ENCODE peak calls at places on chromosomes 3 and 15, in seven cellular contexts. W is dorsolateral prefrontal cortex, H is transverse colon, N is AG04450, G is cardiac muscle cell, A is small intestine, V is uterus. Q is an unnamed sample.

GRCh38 chr15:49877871-49878511 is 241.0 kb downstream of the ATP8B4 start:
- DNase-seq in W (no peak), H (no peak), N (no peak), G (no peak), A (no peak), V (peak; percentile 68), Q (no peak)

GRCh38 chr3:113084777-113085176 is 94.0 kb downstream of the GTPBP8 start:
- DNase-seq in W (no peak), H (peak; percentile 48), N (peak; percentile 82), G (no peak), A (no peak), V (peak; percentile 80), Q (no peak)

GRCh38 chr3:24604215-24604614 is 109.6 kb upstream of the THRB start:
- DNase-seq in W (no peak), H (no peak), N (no peak), G (no peak), A (no peak), V (no peak), Q (no peak)

GRCh38 chr3:5005367-5005766 is 26.1 kb downstream of the BHLHE40 start:
- DNase-seq in W (no peak), H (no peak), N (no peak), G (no peak), A (no peak), V (no peak), Q (no peak)

GRCh38 chr3:139830817-139831216 is 104.2 kb upstream of the CLSTN2 start:
- DNase-seq in W (peak; percentile 33), H (no peak), N (no peak), G (peak; percentile 64), A (no peak), V (peak; percentile 37), Q (no peak)

GRCh38 chr3:40618158-40618557 is 93.4 kb downstream of the ZNF621 start:
- DNase-seq in W (no peak), H (no peak), N (no peak), G (no peak), A (no peak), V (no peak), Q (no peak)

GRCh38 chr3:110731148-110731547 is 340.5 kb upstream of the NECTIN3 start:
- DNase-seq in W (no peak), H (no peak), N (no peak), G (no peak), A (no peak), V (no peak), Q (no peak)

GRCh38 chr15:29568840-29569532 is 253.3 kb downstream of the TJP1 start:
- DNase-seq in W (peak; percentile 14), H (peak; percentile 66), N (no peak), G (peak; percentile 64), A (peak; percentile 83), V (no peak), Q (no peak)

GRCh38 chr15:92018535-92019239 is 165.2 kb downstream of the SLCO3A1 start:
- DNase-seq in W (no peak), H (no peak), N (no peak), G (no peak), A (peak; percentile 16), V (no peak), Q (no peak)

GRCh38 chr3:46982581-46982980 is 3.1 kb downstream of the NBEAL2 start:
- DNase-seq in W (no peak), H (no peak), N (no peak), G (no peak), A (no peak), V (no peak), Q (no peak)

GRCh38 chr3:160400048-160400630 is 689 bp downstream of the SMC4 start:
- DNase-seq in W (peak; percentile 11), H (peak; percentile 48), N (no peak), G (peak; percentile 61), A (peak; percentile 50), V (peak; percentile 31), Q (peak; percentile 79)

GRCh38 chr3:94076055-94076454 is 13.2 kb downstream of the NSUN3 start:
- DNase-seq in W (no peak), H (no peak), N (peak; percentile 10), G (no peak), A (no peak), V (no peak), Q (no peak)

GRCh38 chr3:68504185-68504584 is 428.2 kb downstream of the TAFA4 start:
- DNase-seq in W (no peak), H (no peak), N (no peak), G (peak; percentile 39), A (no peak), V (no peak), Q (no peak)

GRCh38 chr3:113953677-113954076 is 5.9 kb downstream of the ZDHHC23 start:
- DNase-seq in W (no peak), H (no peak), N (no peak), G (no peak), A (no peak), V (no peak), Q (no peak)

GRCh38 chr3:161177996-161178395 is 43.1 kb upstream of the NMD3 start:
- DNase-seq in W (no peak), H (no peak), N (no peak), G (no peak), A (no peak), V (no peak), Q (no peak)

GRCh38 chr3:175879417-175879816 is 1020.3 kb downstream of the NAALADL2 start:
- DNase-seq in W (no peak), H (no peak), N (no peak), G (peak; percentile 11), A (no peak), V (no peak), Q (no peak)

GRCh38 chr15:75834011-75834410 is 9.2 kb upstream of the UBE2Q2 start:
- DNase-seq in W (no peak), H (no peak), N (no peak), G (no peak), A (no peak), V (no peak), Q (no peak)

GRCh38 chr3:197790033-197790432 is 1.0 kb upstream of the LRCH3 start:
- DNase-seq in W (no peak), H (no peak), N (no peak), G (no peak), A (no peak), V (no peak), Q (no peak)
- H3K4me3 ChIP-seq in W (peak overlapping the region; percentile 90), H (no peak overlapping the region), N (no peak overlapping the region), G (no peak overlapping the region), A (no peak overlapping the region), V (no peak overlapping the region), Q (no peak overlapping the region)

DNA sequence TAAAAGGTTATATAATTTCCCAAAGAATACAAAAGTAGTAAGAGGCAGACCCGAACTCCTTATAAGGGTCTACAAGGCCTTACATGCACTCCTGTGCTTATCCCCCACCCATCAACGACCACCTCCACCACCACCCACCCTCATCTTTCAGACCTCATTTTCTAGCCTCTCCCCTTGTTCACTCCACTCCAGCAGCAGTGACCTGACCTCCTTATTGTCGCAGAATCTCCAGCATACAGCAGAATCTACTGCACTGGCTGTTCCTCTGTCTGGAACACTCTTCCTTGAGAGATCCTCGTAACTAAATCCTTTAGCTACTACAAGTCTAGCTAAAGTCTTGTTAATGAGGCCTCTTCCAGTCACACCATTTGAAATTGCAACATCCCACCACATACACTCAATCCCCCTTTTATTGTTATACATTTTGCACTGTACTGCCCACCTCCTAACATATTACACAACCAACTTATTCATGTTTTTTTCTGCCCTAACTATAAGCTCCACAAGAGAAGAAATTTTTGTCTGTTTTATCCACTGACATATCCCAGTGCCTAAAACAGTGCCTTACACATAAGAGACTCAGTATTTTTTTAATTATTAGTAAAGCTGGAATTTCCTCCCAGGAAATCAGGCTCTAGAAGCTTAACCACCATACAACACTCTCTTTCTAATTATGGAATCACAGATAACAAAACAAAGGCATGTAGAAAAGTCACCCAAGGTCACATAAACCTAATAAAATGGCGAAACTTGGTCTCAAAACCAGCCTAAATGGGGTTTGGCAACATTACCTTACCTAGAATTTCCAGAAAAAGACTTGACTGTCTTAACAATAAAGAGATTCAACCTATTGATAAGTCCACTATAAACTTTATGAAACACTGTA is 40.2 kb downstream of the ZNF148 start:
- DNase-seq in W (no peak), H (no peak), N (no peak), G (no peak), A (no peak), V (no peak), Q (no peak)
- H3K4me3 ChIP-seq in W (no peak overlapping the region), H (no peak overlapping the region), N (no peak overlapping the region), G (no peak overlapping the region), A (no peak overlapping the region), V (no peak overlapping the region), Q (no peak overlapping the region)

DNA sequence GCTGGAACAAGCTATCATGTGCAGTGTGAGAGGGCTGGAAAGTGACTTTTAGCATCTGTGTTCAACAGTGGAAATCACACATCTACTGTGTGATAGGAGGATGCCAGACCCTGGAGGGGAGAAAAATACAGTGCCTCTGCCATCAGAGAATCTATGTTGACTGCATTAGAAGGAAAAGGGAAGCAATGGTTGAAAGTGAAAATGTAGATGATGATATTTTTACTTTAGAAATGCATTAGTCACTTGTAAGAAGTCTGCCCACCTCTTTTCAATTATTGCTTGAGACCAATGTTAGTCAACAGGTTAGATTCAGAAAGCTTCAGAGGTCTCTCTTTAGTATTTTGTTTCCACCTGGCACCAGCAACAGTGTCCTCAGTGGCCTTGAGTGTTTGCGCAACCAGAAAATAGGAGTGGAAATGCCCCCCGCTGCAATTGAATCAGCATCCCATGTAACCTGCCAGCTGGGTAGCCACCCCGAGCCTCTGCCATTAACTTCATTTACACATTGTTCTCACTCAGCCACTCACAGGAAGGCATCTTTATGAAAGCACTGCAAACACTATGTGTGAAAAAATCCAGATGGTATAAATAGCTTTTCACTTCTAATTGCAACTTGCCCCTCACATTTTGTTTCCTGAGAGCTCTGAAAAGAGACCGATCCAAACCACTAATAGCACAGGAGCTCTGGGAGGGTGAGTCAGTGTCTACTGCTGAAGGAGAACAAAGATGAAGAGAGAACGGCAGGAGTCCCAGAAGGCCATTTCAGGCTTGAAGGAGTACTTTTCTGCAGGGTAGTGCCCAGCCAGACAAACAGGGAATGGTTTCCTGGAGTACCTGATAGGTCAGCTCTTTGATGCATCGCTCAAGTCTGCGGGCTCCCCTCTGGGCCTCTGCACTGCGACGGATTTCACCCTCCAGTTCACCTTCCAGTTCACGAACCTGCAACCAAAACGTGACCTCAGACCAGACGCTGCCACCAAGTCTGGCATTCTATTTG is 92.1 kb downstream of the HHLA2 start:
- DNase-seq in W (peak; percentile 26), H (no peak), N (no peak), G (no peak), A (no peak), V (no peak), Q (no peak)
- H3K4me3 ChIP-seq in W (no peak overlapping the region), H (no peak overlapping the region), N (no peak overlapping the region), G (no peak overlapping the region), A (no peak overlapping the region), V (no peak overlapping the region), Q (no peak overlapping the region)

GRCh38 chr3:49357466-49358216 is 512 bp downstream of the GPX1 start:
- DNase-seq in W (peak; percentile 42), H (peak; percentile 58), N (peak; percentile 74), G (peak; percentile 57), A (peak; percentile 78), V (peak; percentile 50), Q (peak; percentile 87)
- H3K4me3 ChIP-seq in W (peak overlapping the region; percentile 79), H (peak overlapping the region; percentile 59), N (peak overlapping the region; percentile 71), G (peak overlapping the region; percentile 53), A (peak overlapping the region; percentile 54), V (peak overlapping the region; percentile 87), Q (peak overlapping the region; percentile 52)

Q was measured in aorta.